ENCODE peak calls at places on chromosome 5, in five cellular contexts. One of them, this sample, is unnamed. For H3K79me2, the result is how much of the 10 kb centered on the place peaks cover.

GRCh38 chr5:24535646-24536045 is 109.1 kb downstream of the CDH10 start:
- DNase-seq in HCT116: no peak
- DNase-seq in PC-3: peak
- DNase-seq in neural progenitor cell: peak
- DNase-seq in mammary epithelial cell: no peak
- DNase-seq in this sample: no peak

GRCh38 chr5:54063817-54064216 is 246.6 kb downstream of the ARL15 start:
- DNase-seq in neural progenitor cell: no peak
- DNase-seq in PC-3: no peak
- DNase-seq in HCT116: no peak
- DNase-seq in mammary epithelial cell: no peak
- DNase-seq in this sample: no peak

GRCh38 chr5:28328691-28329090 is 1290.3 kb upstream of the CDH9 start:
- DNase-seq in mammary epithelial cell: peak
- DNase-seq in PC-3: no peak
- DNase-seq in HCT116: no peak
- DNase-seq in neural progenitor cell: no peak
- DNase-seq in this sample: no peak

GRCh38 chr5:7850533-7851239 is at the start of gene CFAP90:
- DNase-seq in neural progenitor cell: peak
- DNase-seq in mammary epithelial cell: no peak
- DNase-seq in HCT116: no peak
- DNase-seq in PC-3: peak
- DNase-seq in this sample: no peak

GRCh38 chr5:73822276-73822988 is 196.4 kb downstream of the ARHGEF28 start:
- DNase-seq in neural progenitor cell: no peak
- DNase-seq in PC-3: no peak
- DNase-seq in mammary epithelial cell: no peak
- DNase-seq in HCT116: no peak
- DNase-seq in this sample: no peak

GRCh38 chr5:68169898-68170297 is 45.7 kb upstream of the PIK3R1 start:
- DNase-seq in PC-3: no peak
- DNase-seq in mammary epithelial cell: no peak
- DNase-seq in neural progenitor cell: peak
- DNase-seq in HCT116: no peak
- DNase-seq in this sample: no peak

GRCh38 chr5:25554077-25554476 is 909.3 kb upstream of the CDH10 start:
- DNase-seq in neural progenitor cell: peak
- DNase-seq in mammary epithelial cell: no peak
- DNase-seq in HCT116: no peak
- DNase-seq in PC-3: no peak
- DNase-seq in this sample: no peak

GRCh38 chr5:139795074-139796001 is at the start of gene PSD2:
- DNase-seq in HCT116: no peak
- DNase-seq in neural progenitor cell: peak
- DNase-seq in PC-3: no peak
- DNase-seq in mammary epithelial cell: peak
- DNase-seq in this sample: no peak

GRCh38 chr5:61416010-61416409 is 84.0 kb downstream of the ZSWIM6 start:
- DNase-seq in mammary epithelial cell: peak
- DNase-seq in neural progenitor cell: peak
- DNase-seq in PC-3: peak
- DNase-seq in HCT116: no peak
- DNase-seq in this sample: no peak

GRCh38 chr5:134889335-134889734 is 15.2 kb downstream of the TXNDC15 start:
- DNase-seq in PC-3: no peak
- DNase-seq in mammary epithelial cell: no peak
- DNase-seq in neural progenitor cell: no peak
- DNase-seq in HCT116: no peak
- DNase-seq in this sample: no peak

GRCh38 chr5:58259685-58260152 is 200.2 kb downstream of the PLK2 start:
- DNase-seq in neural progenitor cell: no peak
- DNase-seq in HCT116: peak
- DNase-seq in mammary epithelial cell: peak
- DNase-seq in PC-3: peak
- DNase-seq in this sample: no peak

GRCh38 chr5:126480824-126481223 is 57.6 kb downstream of the GRAMD2B start:
- DNase-seq in mammary epithelial cell: no peak
- DNase-seq in PC-3: peak
- DNase-seq in HCT116: no peak
- DNase-seq in neural progenitor cell: no peak
- DNase-seq in this sample: no peak

GRCh38 chr5:57327934-57328333 is 154.1 kb downstream of the GPBP1 start:
- DNase-seq in PC-3: peak
- DNase-seq in HCT116: peak
- DNase-seq in mammary epithelial cell: peak
- DNase-seq in neural progenitor cell: no peak
- DNase-seq in this sample: no peak

GRCh38 chr5:147391781-147392180 is 118.1 kb downstream of the DPYSL3 start:
- DNase-seq in HCT116: peak
- DNase-seq in PC-3: peak
- DNase-seq in neural progenitor cell: peak
- DNase-seq in mammary epithelial cell: peak
- DNase-seq in this sample: peak

GRCh38 chr5:179367491-179367890 is 22.2 kb upstream of the ADAMTS2 start:
- DNase-seq in HCT116: no peak
- DNase-seq in mammary epithelial cell: no peak
- DNase-seq in neural progenitor cell: no peak
- DNase-seq in PC-3: no peak
- DNase-seq in this sample: no peak

GRCh38 chr5:143775258-143775657 is 36.7 kb upstream of the HMHB1 start:
- DNase-seq in mammary epithelial cell: peak
- DNase-seq in PC-3: peak
- DNase-seq in neural progenitor cell: no peak
- DNase-seq in HCT116: no peak
- DNase-seq in this sample: peak

GRCh38 chr5:160905285-160905684 is 53.3 kb upstream of the ATP10B start:
- DNase-seq in mammary epithelial cell: peak
- DNase-seq in HCT116: no peak
- DNase-seq in neural progenitor cell: no peak
- DNase-seq in PC-3: no peak
- DNase-seq in this sample: no peak
- H3K9ac ChIP-seq in mammary epithelial cell: no peak
- H3K9ac ChIP-seq in HCT116: no peak
- H3K9ac ChIP-seq in neural progenitor cell: no peak
- H3K9ac ChIP-seq in PC-3: no peak
- H3K9ac ChIP-seq in this sample: no peak

GRCh38 chr5:310516-310915 is 11.0 kb upstream of the AHRR start:
- DNase-seq in mammary epithelial cell: no peak
- DNase-seq in PC-3: peak
- DNase-seq in neural progenitor cell: no peak
- DNase-seq in HCT116: no peak
- DNase-seq in this sample: no peak
- H3K79me2 ChIP-seq in mammary epithelial cell: half or more
- H3K79me2 ChIP-seq in PC-3: under half
- H3K79me2 ChIP-seq in neural progenitor cell: under half
- H3K79me2 ChIP-seq in HCT116: under half
- H3K79me2 ChIP-seq in this sample: under half

GRCh38 chr5:14032944-14033343 is 88.5 kb upstream of the DNAH5 start:
- DNase-seq in PC-3: peak
- DNase-seq in neural progenitor cell: no peak
- DNase-seq in HCT116: peak
- DNase-seq in mammary epithelial cell: peak
- DNase-seq in this sample: no peak

GRCh38 chr5:14036947-14037346 is 92.5 kb upstream of the DNAH5 start:
- DNase-seq in HCT116: no peak
- DNase-seq in PC-3: no peak
- DNase-seq in mammary epithelial cell: peak
- DNase-seq in neural progenitor cell: no peak
- DNase-seq in this sample: no peak

GRCh38 chr5:14036514-14036913 is 92.0 kb upstream of the DNAH5 start:
- DNase-seq in HCT116: no peak
- DNase-seq in neural progenitor cell: peak
- DNase-seq in mammary epithelial cell: peak
- DNase-seq in PC-3: peak
- DNase-seq in this sample: no peak

GRCh38 chr5:14035859-14036440 is 91.5 kb upstream of the DNAH5 start:
- DNase-seq in PC-3: peak
- DNase-seq in mammary epithelial cell: peak
- DNase-seq in neural progenitor cell: peak
- DNase-seq in HCT116: peak
- DNase-seq in this sample: peak

DNA sequence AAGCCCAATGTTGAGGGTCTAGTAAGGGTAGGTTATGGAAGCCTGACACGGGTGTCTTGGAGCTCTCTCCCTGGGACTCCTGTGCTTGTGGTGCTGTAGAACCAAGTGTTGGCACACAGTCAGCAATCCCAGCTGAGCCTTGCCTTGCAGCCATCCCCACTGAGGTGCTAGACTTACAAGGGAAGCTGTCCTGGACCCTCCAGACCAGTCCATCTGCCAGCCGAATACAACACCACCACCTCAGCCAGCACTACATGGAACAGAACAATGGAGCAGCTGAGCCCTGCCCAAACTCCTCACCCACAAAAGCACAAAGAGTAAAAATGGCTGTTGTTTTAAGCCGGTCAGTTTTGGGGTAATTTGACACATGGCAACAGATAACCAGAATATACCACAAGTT is 90.5 kb upstream of the DNAH5 start:
- DNase-seq in PC-3: no peak
- DNase-seq in mammary epithelial cell: no peak
- DNase-seq in HCT116: no peak
- DNase-seq in neural progenitor cell: no peak
- DNase-seq in this sample: no peak
- H3K9ac ChIP-seq in PC-3: peak
- H3K9ac ChIP-seq in mammary epithelial cell: peak
- H3K9ac ChIP-seq in HCT116: peak
- H3K9ac ChIP-seq in neural progenitor cell: no peak
- H3K9ac ChIP-seq in this sample: no peak

GRCh38 chr5:154237946-154238345 is 47.4 kb downstream of the GALNT10 start:
- DNase-seq in mammary epithelial cell: no peak
- DNase-seq in HCT116: no peak
- DNase-seq in neural progenitor cell: no peak
- DNase-seq in PC-3: no peak
- DNase-seq in this sample: no peak

GRCh38 chr5:154236459-154237375 is 46.2 kb downstream of the GALNT10 start:
- DNase-seq in mammary epithelial cell: no peak
- DNase-seq in neural progenitor cell: no peak
- DNase-seq in HCT116: no peak
- DNase-seq in PC-3: peak
- DNase-seq in this sample: no peak

GRCh38 chr5:154237376-154237743 is 46.8 kb downstream of the GALNT10 start:
- DNase-seq in HCT116: no peak
- DNase-seq in mammary epithelial cell: no peak
- DNase-seq in PC-3: no peak
- DNase-seq in neural progenitor cell: no peak
- DNase-seq in this sample: no peak

GRCh38 chr5:154238776-154239481 is 48.4 kb downstream of the GALNT10 start:
- DNase-seq in neural progenitor cell: no peak
- DNase-seq in mammary epithelial cell: no peak
- DNase-seq in PC-3: no peak
- DNase-seq in HCT116: no peak
- DNase-seq in this sample: peak

GRCh38 chr5:154236011-154236410 is 45.5 kb downstream of the GALNT10 start:
- DNase-seq in mammary epithelial cell: no peak
- DNase-seq in PC-3: no peak
- DNase-seq in neural progenitor cell: no peak
- DNase-seq in HCT116: no peak
- DNase-seq in this sample: no peak
- H3K79me2 ChIP-seq in mammary epithelial cell: under half
- H3K79me2 ChIP-seq in PC-3: under half
- H3K79me2 ChIP-seq in neural progenitor cell: under half
- H3K79me2 ChIP-seq in HCT116: under half
- H3K79me2 ChIP-seq in this sample: under half

DNA sequence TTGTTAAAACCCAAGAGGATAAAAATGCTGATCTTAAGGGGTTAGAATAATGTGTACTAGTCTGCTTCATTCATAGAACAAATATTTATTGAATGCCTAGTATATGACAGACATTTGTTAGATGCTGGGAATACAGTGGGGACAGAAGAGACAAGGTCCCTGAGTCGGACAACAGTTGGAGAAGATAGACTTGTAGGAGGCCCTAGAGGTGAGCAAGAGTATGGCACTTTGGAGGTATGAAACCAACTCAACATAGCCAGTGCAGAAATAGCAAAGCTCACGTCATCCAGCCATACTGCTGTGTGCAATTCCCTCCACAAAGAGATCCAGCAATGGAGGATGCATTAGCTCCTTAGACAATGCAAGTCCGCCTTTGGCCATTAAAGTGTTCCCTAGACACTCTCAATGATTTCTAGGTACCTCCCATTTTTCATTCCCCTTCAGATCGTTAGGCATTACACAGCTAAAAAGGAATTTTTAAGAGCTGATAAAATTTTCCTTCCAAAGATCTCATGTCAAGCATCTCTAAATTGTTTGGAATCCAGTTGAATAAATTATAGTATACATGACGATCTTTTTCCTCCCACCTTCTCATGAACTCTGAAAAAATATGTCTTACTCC is 1949.6 kb upstream of the WWC1 start:
- DNase-seq in PC-3: no peak
- DNase-seq in HCT116: no peak
- DNase-seq in mammary epithelial cell: no peak
- DNase-seq in neural progenitor cell: no peak
- DNase-seq in this sample: no peak
- H3K9ac ChIP-seq in PC-3: no peak
- H3K9ac ChIP-seq in HCT116: no peak
- H3K9ac ChIP-seq in mammary epithelial cell: no peak
- H3K9ac ChIP-seq in neural progenitor cell: no peak
- H3K9ac ChIP-seq in this sample: no peak

This sample was measured in Karpas-422.